ENCODE peak calls at places on chromosomes 13 and 19, in ten cellular contexts. H, L, O, S, R, G, T, D, P and Z are unnamed samples.

GRCh38 chr13:75145926-75146325 is 336.0 kb downstream of the TBC1D4 start:
- DNase-seq in G (no peak), T (no peak), H (peak; percentile 42), P (no peak), L (peak; percentile 82), D (peak; percentile 11), O (no peak), R (no peak), S (no peak), Z (no peak)

GRCh38 chr13:110396913-110397379 is 89.9 kb downstream of the COL4A2 start:
- DNase-seq in S (no peak), D (peak; percentile 100), R (no peak), H (peak; percentile 99), P (no peak), O (no peak), T (peak; percentile 54), G (peak; percentile 77), L (peak; percentile 100), Z (peak; percentile 18)

GRCh38 chr13:113802090-113802531 is 43.1 kb downstream of the TMEM255B start:
- DNase-seq in S (no peak), D (peak; percentile 67), O (no peak), T (peak; percentile 27), P (no peak), R (no peak), L (peak; percentile 76), H (peak; percentile 82), G (no peak), Z (no peak)

GRCh38 chr13:23992722-23993438 is 95.6 kb upstream of the C1QTNF9B start:
- DNase-seq in P (no peak), R (no peak), O (no peak), D (no peak), H (no peak), T (no peak), L (no peak), G (no peak), S (no peak), Z (no peak)

GRCh38 chr13:109288151-109288709 is 498.2 kb downstream of the IRS2 start:
- DNase-seq in R (no peak), L (no peak), P (no peak), T (no peak), D (peak; percentile 11), S (no peak), G (no peak), O (no peak), H (no peak), Z (no peak)

GRCh38 chr19:42850981-42851717 is 28.4 kb downstream of the PSG1 start:
- DNase-seq in R (no peak), S (no peak), H (peak; percentile 99), P (no peak), O (no peak), L (peak; percentile 95), T (peak; percentile 65), G (peak; percentile 15), D (peak; percentile 99), Z (no peak)

GRCh38 chr13:70054572-70054971 is 53.1 kb upstream of the ATXN8OS start:
- DNase-seq in D (no peak), T (no peak), H (no peak), P (no peak), G (no peak), S (no peak), R (no peak), L (no peak), O (no peak), Z (no peak)

GRCh38 chr19:2053601-2054389 is 2.8 kb upstream of the MKNK2 start:
- DNase-seq in P (no peak), O (no peak), R (no peak), G (peak; percentile 63), S (no peak), H (no peak), L (no peak), D (peak; percentile 70), T (no peak), Z (no peak)

GRCh38 chr13:19567820-19568534 is 6.6 kb upstream of the TPTE2 start:
- DNase-seq in O (no peak), S (no peak), D (no peak), P (no peak), T (no peak), L (no peak), H (no peak), R (no peak), G (no peak), Z (no peak)

GRCh38 chr13:84098273-84098672 is 216.0 kb upstream of the SLITRK1 start:
- DNase-seq in L (no peak), O (no peak), G (no peak), R (no peak), P (no peak), H (no peak), D (no peak), T (no peak), S (no peak), Z (no peak)

GRCh38 chr19:33098023-33098652 is 17.2 kb downstream of the GPATCH1 start:
- DNase-seq in L (peak; percentile 6), P (no peak), S (no peak), R (no peak), T (no peak), H (no peak), O (no peak), D (peak; percentile 25), G (peak; percentile 39), Z (no peak)